ENCODE peak calls at places on chromosomes 11 and 22, in five cellular contexts. V is fibroblast of lung; U is stimulated activated CD4-positive, alpha-beta T cell treated with anti-CD3 and anti-CD28 coated beads, Interleukin-1b, Interleukin-23, amount 100 ng/mL, for 24 hours; Z is activated gamma-delta T cell treated with anti-CD3 and anti-CD28 coated beads, Interleukin-2, amount 50 U/mL, for 16 hours; W is left ventricle myocardium inferior. K is an unnamed sample.
A peak's percentile ranks its signal among the peaks of the same experiment; 100 is the strongest.

GRCh38 chr11:59857444-59858434 is 8.5 kb downstream of the TCN1 start:
- DNase-seq in V (peak; percentile 50), U (no peak), Z (peak; percentile 2), W (no peak), K (no peak)

GRCh38 chr11:35151896-35152295 is 12.9 kb downstream of the CD44 start:
- DNase-seq in V (no peak), U (no peak), Z (no peak), W (no peak), K (no peak)

GRCh38 chr11:46896719-46897406 is 21.5 kb downstream of the LRP4 start:
- DNase-seq in V (peak; percentile 41), U (no peak), Z (no peak), W (no peak), K (no peak)

GRCh38 chr22:19703869-19704268 is 10.4 kb upstream of the SEPTIN5 start:
- DNase-seq in V (no peak), U (no peak), Z (no peak), W (no peak), K (no peak)

GRCh38 chr11:72102162-72102561 is 935 bp downstream of the LAMTOR1 start:
- DNase-seq in V (no peak), U (no peak), Z (no peak), W (no peak), K (no peak)

GRCh38 chr11:117986981-117987495 is 844 bp downstream of the IL10RA start:
- DNase-seq in V (no peak), U (no peak), Z (no peak), W (no peak), K (no peak)

GRCh38 chr11:2805388-2806057 is 80.1 kb downstream of the CDKN1C start:
- DNase-seq in V (no peak), U (no peak), Z (no peak), W (no peak), K (no peak)

GRCh38 chr11:131311746-131312145 is 58.7 kb upstream of the NTM start:
- DNase-seq in V (no peak), U (no peak), Z (no peak), W (no peak), K (no peak)

GRCh38 chr11:67628710-67629385 is 889 bp downstream of the NUDT8 start:
- DNase-seq in V (no peak), U (no peak), Z (no peak), W (no peak), K (no peak)